ENCODE peak calls at places on chromosome 12, in four cellular contexts. One of them, this sample, is unnamed.

GRCh38 chr12:84070311-84070710 is 842.3 kb downstream of the SLC6A15 start:
- DNase-seq in mesothelial cell of epicardium: no peak
- DNase-seq in A549: no peak
- DNase-seq in endothelial cell of umbilical vein: no peak
- DNase-seq in this sample: no peak

GRCh38 chr12:70049596-70050360 is 193.5 kb upstream of the CNOT2 start:
- DNase-seq in A549: no peak
- DNase-seq in endothelial cell of umbilical vein: no peak
- DNase-seq in mesothelial cell of epicardium: no peak
- DNase-seq in this sample: peak

GRCh38 chr12:109197327-109197726 is 80.9 kb downstream of the ACACB start:
- DNase-seq in A549: peak
- DNase-seq in endothelial cell of umbilical vein: no peak
- DNase-seq in mesothelial cell of epicardium: no peak
- DNase-seq in this sample: no peak

GRCh38 chr12:47082963-47083621 is 3.3 kb upstream of the AMIGO2 start:
- DNase-seq in A549: no peak
- DNase-seq in mesothelial cell of epicardium: no peak
- DNase-seq in endothelial cell of umbilical vein: no peak
- DNase-seq in this sample: no peak

GRCh38 chr12:79681008-79681590 is 9.7 kb downstream of the PAWR start:
- DNase-seq in endothelial cell of umbilical vein: peak
- DNase-seq in mesothelial cell of epicardium: no peak
- DNase-seq in A549: no peak
- DNase-seq in this sample: no peak

GRCh38 chr12:20450591-20450990 is 82.3 kb downstream of the PDE3A start:
- DNase-seq in mesothelial cell of epicardium: no peak
- DNase-seq in endothelial cell of umbilical vein: no peak
- DNase-seq in A549: no peak
- DNase-seq in this sample: no peak

GRCh38 chr12:58847876-58848600 is 72.3 kb downstream of the LRIG3 start:
- DNase-seq in mesothelial cell of epicardium: no peak
- DNase-seq in endothelial cell of umbilical vein: peak
- DNase-seq in A549: no peak
- DNase-seq in this sample: no peak

GRCh38 chr12:113154351-113154973 is 4.9 kb downstream of the CFAP73 start:
- DNase-seq in mesothelial cell of epicardium: no peak
- DNase-seq in A549: no peak
- DNase-seq in endothelial cell of umbilical vein: peak
- DNase-seq in this sample: peak

GRCh38 chr12:48107252-48107613 is 1.4 kb upstream of the SENP1 start:
- DNase-seq in mesothelial cell of epicardium: no peak
- DNase-seq in endothelial cell of umbilical vein: no peak
- DNase-seq in A549: no peak
- DNase-seq in this sample: no peak

GRCh38 chr12:2239376-2240010 is 186.7 kb downstream of the CACNA1C start:
- DNase-seq in A549: no peak
- DNase-seq in endothelial cell of umbilical vein: no peak
- DNase-seq in mesothelial cell of epicardium: no peak
- DNase-seq in this sample: no peak

GRCh38 chr12:4015225-4016076 is 142.3 kb upstream of the PARP11 start:
- DNase-seq in mesothelial cell of epicardium: no peak
- DNase-seq in A549: no peak
- DNase-seq in endothelial cell of umbilical vein: no peak
- DNase-seq in this sample: no peak

GRCh38 chr12:132438139-132438700 is 51.7 kb upstream of the FBRSL1 start:
- DNase-seq in A549: no peak
- DNase-seq in endothelial cell of umbilical vein: no peak
- DNase-seq in mesothelial cell of epicardium: no peak
- DNase-seq in this sample: no peak

GRCh38 chr12:23753627-23754358 is 195.7 kb downstream of the SOX5 start:
- DNase-seq in mesothelial cell of epicardium: no peak
- DNase-seq in endothelial cell of umbilical vein: no peak
- DNase-seq in A549: no peak
- DNase-seq in this sample: no peak

GRCh38 chr12:96249196-96250118 is 55.3 kb downstream of the ELK3 start:
- DNase-seq in A549: no peak
- DNase-seq in endothelial cell of umbilical vein: no peak
- DNase-seq in mesothelial cell of epicardium: no peak
- DNase-seq in this sample: peak

GRCh38 chr12:90854136-90854689 is 100.8 kb downstream of the CCER1 start:
- DNase-seq in endothelial cell of umbilical vein: peak
- DNase-seq in mesothelial cell of epicardium: no peak
- DNase-seq in A549: peak
- DNase-seq in this sample: peak

GRCh38 chr12:14026536-14026935 is 45.1 kb upstream of the GRIN2B start:
- DNase-seq in endothelial cell of umbilical vein: no peak
- DNase-seq in mesothelial cell of epicardium: no peak
- DNase-seq in A549: no peak
- DNase-seq in this sample: no peak

GRCh38 chr12:31959701-31960391 is 631 bp downstream of the RESF1 start:
- DNase-seq in mesothelial cell of epicardium: no peak
- DNase-seq in endothelial cell of umbilical vein: peak
- DNase-seq in A549: peak
- DNase-seq in this sample: peak

GRCh38 chr12:27015730-27016076 is 1.5 kb upstream of the TM7SF3 start:
- DNase-seq in endothelial cell of umbilical vein: peak
- DNase-seq in mesothelial cell of epicardium: no peak
- DNase-seq in A549: peak
- DNase-seq in this sample: peak

GRCh38 chr12:83365317-83365716 is 678.6 kb downstream of the TMTC2 start:
- DNase-seq in endothelial cell of umbilical vein: no peak
- DNase-seq in A549: no peak
- DNase-seq in mesothelial cell of epicardium: no peak
- DNase-seq in this sample: no peak

GRCh38 chr12:3073438-3074255 is 3.5 kb upstream of the TSPAN9 start:
- DNase-seq in endothelial cell of umbilical vein: peak
- DNase-seq in mesothelial cell of epicardium: peak
- DNase-seq in A549: peak
- DNase-seq in this sample: peak

GRCh38 chr12:6538420-6539275 is 4.3 kb downstream of the GAPDH start:
- DNase-seq in A549: peak
- DNase-seq in mesothelial cell of epicardium: no peak
- DNase-seq in endothelial cell of umbilical vein: no peak
- DNase-seq in this sample: no peak

GRCh38 chr12:25254271-25254880 is 3.6 kb upstream of the KRAS start:
- DNase-seq in endothelial cell of umbilical vein: no peak
- DNase-seq in mesothelial cell of epicardium: no peak
- DNase-seq in A549: no peak
- DNase-seq in this sample: no peak

GRCh38 chr12:22800332-22800731 is 175.4 kb downstream of the ETNK1 start:
- DNase-seq in endothelial cell of umbilical vein: no peak
- DNase-seq in mesothelial cell of epicardium: no peak
- DNase-seq in A549: no peak
- DNase-seq in this sample: no peak

GRCh38 chr12:29073631-29074239 is 75.3 kb upstream of the FAR2 start:
- DNase-seq in A549: no peak
- DNase-seq in mesothelial cell of epicardium: no peak
- DNase-seq in endothelial cell of umbilical vein: peak
- DNase-seq in this sample: peak

GRCh38 chr12:15427913-15428312 is 105.6 kb downstream of the PTPRO start:
- DNase-seq in mesothelial cell of epicardium: no peak
- DNase-seq in endothelial cell of umbilical vein: no peak
- DNase-seq in A549: no peak
- DNase-seq in this sample: no peak

GRCh38 chr12:26971963-26972362 is 33.7 kb downstream of the FGFR1OP2 start:
- DNase-seq in A549: no peak
- DNase-seq in endothelial cell of umbilical vein: no peak
- DNase-seq in mesothelial cell of epicardium: no peak
- DNase-seq in this sample: peak

GRCh38 chr12:113988064-113988451 is 21.9 kb upstream of the RBM19 start:
- DNase-seq in mesothelial cell of epicardium: no peak
- DNase-seq in endothelial cell of umbilical vein: no peak
- DNase-seq in A549: no peak
- DNase-seq in this sample: no peak

GRCh38 chr12:117936722-117937484 is 31.9 kb downstream of the KSR2 start:
- DNase-seq in mesothelial cell of epicardium: no peak
- DNase-seq in endothelial cell of umbilical vein: no peak
- DNase-seq in A549: no peak
- DNase-seq in this sample: no peak

GRCh38 chr12:65769880-65770279 is 54.4 kb upstream of the HMGA2 start:
- DNase-seq in endothelial cell of umbilical vein: no peak
- DNase-seq in A549: no peak
- DNase-seq in mesothelial cell of epicardium: no peak
- DNase-seq in this sample: no peak

GRCh38 chr12:71591601-71592000 is 72.0 kb downstream of the ZFC3H1 start:
- DNase-seq in A549: no peak
- DNase-seq in mesothelial cell of epicardium: no peak
- DNase-seq in endothelial cell of umbilical vein: no peak
- DNase-seq in this sample: no peak

GRCh38 chr12:124940143-124940392 is 25.6 kb upstream of the UBC start:
- DNase-seq in A549: peak
- DNase-seq in mesothelial cell of epicardium: no peak
- DNase-seq in endothelial cell of umbilical vein: no peak
- DNase-seq in this sample: no peak

GRCh38 chr12:124940393-124941169 is 26.1 kb upstream of the UBC start:
- DNase-seq in endothelial cell of umbilical vein: peak
- DNase-seq in mesothelial cell of epicardium: peak
- DNase-seq in A549: peak
- DNase-seq in this sample: peak

GRCh38 chr12:124938066-124938465 is 23.6 kb upstream of the UBC start:
- DNase-seq in mesothelial cell of epicardium: no peak
- DNase-seq in endothelial cell of umbilical vein: peak
- DNase-seq in A549: no peak
- DNase-seq in this sample: no peak

GRCh38 chr12:124939428-124940142 is 25.1 kb upstream of the UBC start:
- DNase-seq in mesothelial cell of epicardium: peak
- DNase-seq in A549: peak
- DNase-seq in endothelial cell of umbilical vein: peak
- DNase-seq in this sample: peak

DNA sequence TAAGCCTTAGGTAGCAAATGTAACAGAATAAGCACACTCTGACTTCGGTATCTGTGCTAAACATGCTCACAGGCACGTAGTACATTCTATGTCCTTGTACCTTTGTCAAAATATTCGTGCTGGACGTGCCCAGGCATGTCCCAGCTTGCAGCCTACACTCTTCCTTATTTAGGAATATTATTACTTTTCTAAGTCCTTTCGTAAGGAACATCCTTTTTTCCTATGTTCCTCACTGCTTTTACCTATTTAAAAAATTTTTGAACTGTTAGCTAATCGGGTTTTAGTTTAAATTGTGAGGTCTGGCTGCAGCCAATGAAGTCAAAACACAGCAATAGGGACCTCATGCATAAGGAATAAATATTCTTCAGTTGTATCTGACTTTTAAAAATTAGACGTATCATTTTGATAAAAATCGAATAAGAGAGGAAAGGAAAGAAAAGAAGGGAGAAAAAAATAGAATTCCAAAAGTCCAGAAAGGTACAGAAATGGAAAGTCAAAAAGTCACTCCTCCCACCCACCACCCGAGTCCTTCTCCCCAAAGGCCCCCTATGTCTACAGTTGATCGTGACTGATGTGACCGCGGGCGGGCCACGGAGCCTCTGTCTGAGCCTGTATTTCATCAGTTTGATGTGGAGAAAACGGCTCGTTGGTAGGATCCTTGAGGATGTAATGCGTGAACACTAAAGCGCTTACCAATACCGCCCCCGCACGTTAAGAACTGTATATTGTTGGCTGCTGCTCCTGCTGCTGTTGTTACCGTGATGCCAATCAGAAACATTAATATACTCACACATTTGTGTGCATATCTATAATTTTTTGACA is 24.4 kb upstream of the UBC start:
- DNase-seq in mesothelial cell of epicardium: peak
- DNase-seq in endothelial cell of umbilical vein: peak
- DNase-seq in A549: no peak
- DNase-seq in this sample: no peak
- TF ChIP-seq CTCF in mesothelial cell of epicardium: no peak
- TF ChIP-seq CTCF in endothelial cell of umbilical vein: peak
- TF ChIP-seq CTCF in A549: peak
- TF ChIP-seq CTCF in this sample: peak

GRCh38 chr12:54337854-54338650 is 13.1 kb downstream of the COPZ1 start:
- DNase-seq in A549: no peak
- DNase-seq in mesothelial cell of epicardium: no peak
- DNase-seq in endothelial cell of umbilical vein: no peak
- DNase-seq in this sample: no peak
- TF ChIP-seq CTCF in A549: no peak
- TF ChIP-seq CTCF in mesothelial cell of epicardium: no peak
- TF ChIP-seq CTCF in endothelial cell of umbilical vein: no peak
- TF ChIP-seq CTCF in this sample: no peak

GRCh38 chr12:76922821-76923315 is 44.0 kb upstream of the CSRP2 start:
- DNase-seq in endothelial cell of umbilical vein: no peak
- DNase-seq in mesothelial cell of epicardium: no peak
- DNase-seq in A549: no peak
- DNase-seq in this sample: no peak

GRCh38 chr12:76929499-76929898 is 50.7 kb upstream of the CSRP2 start:
- DNase-seq in endothelial cell of umbilical vein: no peak
- DNase-seq in mesothelial cell of epicardium: no peak
- DNase-seq in A549: no peak
- DNase-seq in this sample: no peak

GRCh38 chr12:76921891-76922664 is 43.3 kb upstream of the CSRP2 start:
- DNase-seq in mesothelial cell of epicardium: no peak
- DNase-seq in endothelial cell of umbilical vein: no peak
- DNase-seq in A549: no peak
- DNase-seq in this sample: no peak

DNA sequence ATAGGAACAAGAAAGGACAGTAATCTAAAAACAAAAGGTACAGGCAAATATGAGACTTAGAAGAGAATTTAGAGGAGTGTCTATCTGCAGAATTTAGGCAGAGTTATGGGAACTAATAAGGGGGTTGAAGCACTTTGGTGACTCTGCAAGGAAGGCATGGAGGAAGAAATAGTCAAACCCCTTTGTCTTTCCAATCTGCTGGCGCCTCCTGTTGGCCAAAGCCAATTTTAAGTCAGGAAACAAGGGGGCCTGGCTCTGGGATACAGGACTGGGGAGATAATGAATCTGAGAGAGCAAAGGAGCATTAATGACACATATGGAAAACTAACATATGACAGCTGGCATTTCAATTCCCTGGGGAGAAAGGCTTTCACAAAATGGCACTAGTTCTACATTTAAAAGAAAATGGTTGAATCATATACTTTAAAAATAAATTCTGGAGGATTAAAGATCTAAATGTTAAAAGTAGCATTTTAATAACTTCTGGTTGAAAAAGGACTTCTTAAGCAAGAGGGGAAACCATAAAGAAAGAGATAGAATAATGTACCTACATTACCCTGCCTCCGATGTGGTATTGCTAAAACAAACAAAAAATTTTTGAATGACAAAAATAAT is 48.5 kb upstream of the CSRP2 start:
- DNase-seq in mesothelial cell of epicardium: no peak
- DNase-seq in endothelial cell of umbilical vein: peak
- DNase-seq in A549: peak
- DNase-seq in this sample: peak
- TF ChIP-seq CTCF in mesothelial cell of epicardium: no peak
- TF ChIP-seq CTCF in endothelial cell of umbilical vein: peak
- TF ChIP-seq CTCF in A549: peak
- TF ChIP-seq CTCF in this sample: peak

DNA sequence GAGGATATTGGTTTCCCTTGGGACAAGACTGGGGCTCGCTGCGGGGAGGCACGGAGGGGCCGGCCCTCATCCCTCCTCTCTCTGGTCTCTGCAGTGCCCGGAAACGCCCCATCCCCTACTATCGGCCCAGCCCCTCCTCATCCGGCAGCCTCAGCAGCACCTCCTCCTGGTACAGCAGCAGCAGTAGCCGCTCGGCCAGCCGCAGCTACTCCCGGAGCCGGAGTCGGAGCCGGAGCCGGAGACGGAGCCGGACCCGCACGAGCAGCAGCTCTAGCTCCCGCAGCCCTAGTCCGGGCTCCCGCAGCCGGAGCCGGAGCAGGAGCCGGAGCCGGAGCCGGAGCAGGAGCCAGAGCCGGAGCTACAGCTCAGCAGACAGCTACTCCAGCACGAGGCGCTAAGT is 22.3 kb upstream of the HSPB8 start:
- DNase-seq in A549: no peak
- DNase-seq in endothelial cell of umbilical vein: no peak
- DNase-seq in mesothelial cell of epicardium: no peak
- DNase-seq in this sample: no peak
- TF ChIP-seq CTCF in A549: no peak
- TF ChIP-seq CTCF in endothelial cell of umbilical vein: no peak
- TF ChIP-seq CTCF in mesothelial cell of epicardium: no peak
- TF ChIP-seq CTCF in this sample: no peak

This sample was measured in GM10248.